ENCODE peak calls at places on chromosomes 3 and 15, in seven cellular contexts. J is CD8-positive, alpha-beta T cell; W is esophagus muscularis mucosa; O is astrocyte of the spinal cord; U is right lobe of liver; H is fibroblast of lung; L is A673. M is an unnamed sample.
A peak's percentile ranks its signal among the peaks of the same experiment; 100 is the strongest.

GRCh38 chr15:31537770-31538592 is 211.3 kb downstream of the KLF13 start:
- DNase-seq in J (no peak), U (no peak), W (peak; percentile 86), O (no peak), H (no peak), L (no peak), M (peak; percentile 67)

GRCh38 chr3:174125267-174125844 is 727.8 kb downstream of the NLGN1 start:
- DNase-seq in U (no peak), H (peak; percentile 56), L (peak; percentile 61), O (peak; percentile 50), W (no peak), J (no peak), M (no peak)

GRCh38 chr3:85721409-85722145 is 762.8 kb downstream of the CADM2 start:
- DNase-seq in J (no peak), O (no peak), W (no peak), L (no peak), U (no peak), H (no peak), M (no peak)

GRCh38 chr15:54212635-54213034 is 234.4 kb downstream of the UNC13C start:
- DNase-seq in W (no peak), O (no peak), H (no peak), J (no peak), L (no peak), U (no peak), M (no peak)

GRCh38 chr15:91857224-91857585 is 3.7 kb downstream of the SLCO3A1 start:
- DNase-seq in U (no peak), O (no peak), H (no peak), W (peak; percentile 34), L (no peak), J (no peak), M (no peak)

GRCh38 chr15:38860682-38861081 is 296.1 kb upstream of the RASGRP1 start:
- DNase-seq in O (no peak), W (no peak), U (no peak), J (no peak), H (no peak), L (no peak), M (no peak)

GRCh38 chr3:12433823-12434222 is 50.5 kb upstream of the TSEN2 start:
- DNase-seq in H (no peak), U (no peak), O (no peak), L (no peak), W (no peak), J (no peak), M (no peak)

GRCh38 chr3:52529376-52530333 is 4.0 kb downstream of the NT5DC2 start:
- DNase-seq in O (peak; percentile 65), U (peak; percentile 49), H (peak; percentile 89), W (no peak), J (no peak), L (no peak), M (no peak)

GRCh38 chr3:111521881-111522280 is 20.1 kb upstream of the CD96 start:
- DNase-seq in O (peak; percentile 52), U (no peak), L (no peak), W (no peak), H (peak; percentile 47), J (no peak), M (no peak)

GRCh38 chr3:123319760-123320159 is 118.0 kb downstream of the SEC22A start:
- DNase-seq in W (no peak), L (no peak), J (no peak), U (no peak), H (no peak), O (no peak), M (no peak)

GRCh38 chr3:53635041-53635440 is 140.6 kb downstream of the CACNA1D start:
- DNase-seq in L (no peak), J (no peak), U (no peak), W (peak; percentile 86), O (no peak), H (no peak), M (no peak)

GRCh38 chr3:23105048-23105447 is 98.1 kb upstream of the UBE2E2 start:
- DNase-seq in O (no peak), H (no peak), L (no peak), U (no peak), W (no peak), J (no peak), M (no peak)

GRCh38 chr15:28094732-28095521 is 4.2 kb downstream of the OCA2 start:
- DNase-seq in W (no peak), J (no peak), U (peak; percentile 69), O (no peak), H (no peak), L (no peak), M (no peak)

GRCh38 chr3:145698252-145698651 is 462.7 kb downstream of the PLOD2 start:
- DNase-seq in W (no peak), J (no peak), O (no peak), U (no peak), H (peak; percentile 63), L (no peak), M (no peak)

GRCh38 chr3:34727700-34728099 is 911.6 kb upstream of the ARPP21 start:
- DNase-seq in H (no peak), J (no peak), U (no peak), W (no peak), O (no peak), L (no peak), M (no peak)

GRCh38 chr15:84804005-84804803 is 13.0 kb upstream of the ALPK3 start:
- DNase-seq in H (no peak), U (no peak), L (no peak), O (no peak), W (no peak), J (no peak), M (no peak)

GRCh38 chr3:13110678-13111116 is 37.5 kb upstream of the IQSEC1 start:
- DNase-seq in L (no peak), J (peak; percentile 17), U (no peak), O (no peak), W (no peak), H (no peak), M (no peak)

GRCh38 chr3:143002083-143002712 is 828 bp downstream of the U2SURP start:
- DNase-seq in W (no peak), O (peak; percentile 27), U (no peak), H (peak; percentile 47), J (no peak), L (peak; percentile 51), M (no peak)

GRCh38 chr15:76208084-76208785 is 103.0 kb downstream of the ETFA start:
- DNase-seq in O (no peak), J (no peak), W (no peak), L (no peak), U (no peak), H (no peak), M (peak; percentile 67)

GRCh38 chr15:68528891-68529290 is 49.9 kb upstream of the CORO2B start:
- DNase-seq in J (no peak), H (no peak), W (no peak), U (no peak), O (peak; percentile 74), L (peak; percentile 21), M (no peak)

GRCh38 chr3:127214990-127215389 is 22.1 kb downstream of the PRR23E start:
- DNase-seq in J (no peak), W (no peak), O (no peak), U (no peak), L (peak; percentile 79), H (no peak), M (no peak)

GRCh38 chr3:12954891-12955650 is 113.7 kb upstream of the RPL32 start:
- DNase-seq in L (peak; percentile 77), W (peak; percentile 93), J (no peak), H (peak; percentile 36), O (peak; percentile 20), U (peak; percentile 89), M (no peak)

GRCh38 chr3:11423868-11424267 is 151.7 kb downstream of the ATG7 start:
- DNase-seq in H (no peak), L (no peak), O (no peak), U (no peak), W (no peak), J (no peak), M (no peak)

GRCh38 chr15:77019476-77020331 is 24.8 kb downstream of the PSTPIP1 start:
- DNase-seq in W (no peak), O (peak; percentile 18), U (no peak), H (no peak), J (no peak), L (no peak), M (no peak)

GRCh38 chr15:89087066-89087829 is 1.0 kb upstream of the ABHD2 start:
- DNase-seq in J (no peak), H (no peak), L (no peak), U (no peak), O (no peak), W (no peak), M (no peak)

GRCh38 chr3:152969557-152970300 is 134.8 kb downstream of the P2RY1 start:
- DNase-seq in L (no peak), J (no peak), W (no peak), O (peak; percentile 19), U (no peak), H (no peak), M (no peak)

GRCh38 chr3:194313642-194314430 is 37.3 kb downstream of the CPN2 start:
- DNase-seq in O (no peak), H (peak; percentile 41), W (no peak), L (peak; percentile 65), J (no peak), U (no peak), M (no peak)
- TF ChIP-seq CTCF in O (no peak), H (no peak), W (peak; percentile 15), L (peak; percentile 44), J (no peak), U (no peak), M (no peak)

GRCh38 chr3:66983101-66983500 is 15.0 kb upstream of the KBTBD8 start:
- DNase-seq in H (no peak), L (no peak), O (no peak), U (no peak), J (no peak), W (no peak), M (no peak)
- TF ChIP-seq CTCF in H (no peak), L (no peak), O (no peak), U (no peak), J (no peak), W (no peak), M (no peak)

GRCh38 chr3:98263944-98264343 is at the start of gene OR5H6:
- DNase-seq in W (no peak), L (no peak), J (no peak), U (no peak), O (no peak), H (no peak), M (no peak)

DNA sequence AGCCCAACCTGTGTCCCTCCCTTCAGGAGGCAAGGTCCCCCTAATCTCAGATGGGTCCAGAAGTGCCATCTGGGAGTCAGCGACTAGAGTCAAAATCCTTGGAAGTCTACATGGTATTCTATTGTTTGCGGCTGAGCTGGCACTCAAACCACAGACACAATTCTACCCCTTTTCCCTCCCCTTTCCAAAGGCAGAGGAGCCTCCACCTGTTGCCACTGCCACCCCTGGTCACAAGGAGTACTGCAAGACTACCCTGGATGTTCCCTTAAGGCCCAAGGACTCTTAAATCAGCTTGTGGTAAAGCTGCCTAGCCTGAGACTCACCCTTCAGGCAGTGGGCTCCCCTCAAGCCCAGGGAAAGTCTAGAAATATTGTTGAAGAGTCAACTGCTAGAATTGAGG is 4.3 kb upstream of the OR5H6 start:
- DNase-seq in H (no peak), J (no peak), L (peak; percentile 24), O (no peak), U (no peak), W (no peak), M (no peak)
- TF ChIP-seq CTCF in H (no peak), J (no peak), L (peak; percentile 36), O (no peak), U (no peak), W (no peak), M (no peak)

DNA sequence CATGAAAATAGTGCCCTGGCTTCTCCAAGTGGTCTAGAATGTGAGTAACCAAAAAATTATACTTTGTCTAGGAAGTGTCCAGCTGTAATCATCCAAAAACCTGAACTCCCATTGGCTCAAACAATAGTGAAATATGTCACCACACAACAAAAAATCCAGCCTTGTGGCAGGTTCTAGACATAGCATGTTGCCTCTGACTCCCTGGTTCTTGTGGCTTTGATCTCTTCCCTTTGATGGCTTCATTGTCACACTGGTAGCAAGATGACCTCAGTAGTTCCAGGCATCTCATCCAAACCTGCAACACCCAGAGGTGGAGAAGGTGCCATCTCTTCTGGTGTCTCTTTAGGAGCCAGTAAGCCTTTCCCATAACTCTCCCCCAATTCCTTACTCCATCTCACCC is 74.7 kb downstream of the CMSS1 start:
- DNase-seq in U (no peak), J (no peak), O (no peak), W (no peak), H (no peak), L (no peak), M (no peak)
- TF ChIP-seq CTCF in U (no peak), J (no peak), O (no peak), W (no peak), H (no peak), L (no peak), M (no peak)

M was measured in vagina.